ENCODE peak calls at places on chromosomes 13 and 19, in five cellular contexts. One of them, this sample, is unnamed.

GRCh38 chr19:35006342-35006998 is 6.3 kb downstream of the GRAMD1A start:
- DNase-seq in amniotic epithelial cell: peak
- DNase-seq in HuH-7: peak
- DNase-seq in cardiac fibroblast: peak
- DNase-seq in spleen: peak
- DNase-seq in this sample: no peak

GRCh38 chr13:46113596-46113995 is 8.8 kb upstream of the CPB2 start:
- DNase-seq in amniotic epithelial cell: peak
- DNase-seq in HuH-7: no peak
- DNase-seq in cardiac fibroblast: peak
- DNase-seq in spleen: no peak
- DNase-seq in this sample: no peak

GRCh38 chr19:32530773-32531172 is 50.2 kb upstream of the PDCD5 start:
- DNase-seq in amniotic epithelial cell: no peak
- DNase-seq in HuH-7: no peak
- DNase-seq in cardiac fibroblast: no peak
- DNase-seq in spleen: no peak
- DNase-seq in this sample: no peak

GRCh38 chr13:57408312-57408711 is 223.2 kb upstream of the PCDH17 start:
- DNase-seq in amniotic epithelial cell: no peak
- DNase-seq in HuH-7: no peak
- DNase-seq in cardiac fibroblast: no peak
- DNase-seq in spleen: no peak
- DNase-seq in this sample: no peak

GRCh38 chr13:113022391-113023216 is 53.6 kb downstream of the MCF2L start:
- DNase-seq in amniotic epithelial cell: no peak
- DNase-seq in HuH-7: peak
- DNase-seq in cardiac fibroblast: no peak
- DNase-seq in spleen: no peak
- DNase-seq in this sample: peak

GRCh38 chr13:101018720-101019119 is 344.1 kb upstream of the TMTC4 start:
- DNase-seq in amniotic epithelial cell: peak
- DNase-seq in HuH-7: no peak
- DNase-seq in cardiac fibroblast: peak
- DNase-seq in spleen: no peak
- DNase-seq in this sample: no peak

GRCh38 chr13:76856141-76856571 is 30.0 kb downstream of the KCTD12 start:
- DNase-seq in amniotic epithelial cell: peak
- DNase-seq in HuH-7: no peak
- DNase-seq in cardiac fibroblast: peak
- DNase-seq in spleen: no peak
- DNase-seq in this sample: no peak

GRCh38 chr13:44815507-44816074 is 173.7 kb downstream of the NUFIP1 start:
- DNase-seq in amniotic epithelial cell: peak
- DNase-seq in HuH-7: peak
- DNase-seq in cardiac fibroblast: peak
- DNase-seq in spleen: no peak
- DNase-seq in this sample: peak

GRCh38 chr19:8194528-8195275 is 14.5 kb upstream of the CERS4 start:
- DNase-seq in amniotic epithelial cell: no peak
- DNase-seq in HuH-7: no peak
- DNase-seq in cardiac fibroblast: no peak
- DNase-seq in spleen: peak
- DNase-seq in this sample: no peak

GRCh38 chr19:18065173-18065495 is 21.6 kb downstream of the IL12RB1 start:
- DNase-seq in amniotic epithelial cell: no peak
- DNase-seq in HuH-7: no peak
- DNase-seq in cardiac fibroblast: no peak
- DNase-seq in spleen: no peak
- DNase-seq in this sample: no peak

GRCh38 chr13:78168981-78169380 is 250.3 kb upstream of the EDNRB start:
- DNase-seq in amniotic epithelial cell: no peak
- DNase-seq in HuH-7: no peak
- DNase-seq in cardiac fibroblast: no peak
- DNase-seq in spleen: no peak
- DNase-seq in this sample: no peak

GRCh38 chr19:33193864-33194362 is at the start of gene LRP3:
- DNase-seq in amniotic epithelial cell: no peak
- DNase-seq in HuH-7: peak
- DNase-seq in cardiac fibroblast: peak
- DNase-seq in spleen: peak
- DNase-seq in this sample: peak

GRCh38 chr13:89695343-89696257 is 1651.9 kb upstream of the MIR17HG start:
- DNase-seq in amniotic epithelial cell: peak
- DNase-seq in HuH-7: peak
- DNase-seq in cardiac fibroblast: peak
- DNase-seq in spleen: no peak
- DNase-seq in this sample: peak

GRCh38 chr13:80341771-80342271 is 895 bp upstream of the SPRY2 start:
- DNase-seq in amniotic epithelial cell: peak
- DNase-seq in HuH-7: no peak
- DNase-seq in cardiac fibroblast: peak
- DNase-seq in spleen: peak
- DNase-seq in this sample: peak

GRCh38 chr19:7691497-7691896 is 10.4 kb downstream of the FCER2 start:
- DNase-seq in amniotic epithelial cell: no peak
- DNase-seq in HuH-7: no peak
- DNase-seq in cardiac fibroblast: no peak
- DNase-seq in spleen: no peak
- DNase-seq in this sample: no peak

GRCh38 chr13:99988469-99989375 is 7.1 kb downstream of the ZIC2 start:
- DNase-seq in amniotic epithelial cell: no peak
- DNase-seq in HuH-7: no peak
- DNase-seq in cardiac fibroblast: no peak
- DNase-seq in spleen: no peak
- DNase-seq in this sample: no peak

GRCh38 chr19:16397791-16398529 is 73.3 kb downstream of the KLF2 start:
- DNase-seq in amniotic epithelial cell: no peak
- DNase-seq in HuH-7: no peak
- DNase-seq in cardiac fibroblast: peak
- DNase-seq in spleen: peak
- DNase-seq in this sample: no peak

GRCh38 chr13:46721054-46721453 is 75.9 kb downstream of the ESD start:
- DNase-seq in amniotic epithelial cell: peak
- DNase-seq in HuH-7: no peak
- DNase-seq in cardiac fibroblast: peak
- DNase-seq in spleen: no peak
- DNase-seq in this sample: peak

GRCh38 chr19:30590596-30591229 is 218.5 kb downstream of the ZNF536 start:
- DNase-seq in amniotic epithelial cell: no peak
- DNase-seq in HuH-7: no peak
- DNase-seq in cardiac fibroblast: no peak
- DNase-seq in spleen: no peak
- DNase-seq in this sample: no peak

GRCh38 chr19:14337510-14337909 is 43.7 kb upstream of the ADGRE5 start:
- DNase-seq in amniotic epithelial cell: peak
- DNase-seq in HuH-7: no peak
- DNase-seq in cardiac fibroblast: peak
- DNase-seq in spleen: no peak
- DNase-seq in this sample: peak

GRCh38 chr13:21717817-21718216 is 46.9 kb downstream of the FGF9 start:
- DNase-seq in amniotic epithelial cell: no peak
- DNase-seq in HuH-7: no peak
- DNase-seq in cardiac fibroblast: no peak
- DNase-seq in spleen: no peak
- DNase-seq in this sample: no peak

GRCh38 chr19:42345191-42345812 is 19.9 kb downstream of the MEGF8 start:
- DNase-seq in amniotic epithelial cell: peak
- DNase-seq in HuH-7: no peak
- DNase-seq in cardiac fibroblast: peak
- DNase-seq in spleen: no peak
- DNase-seq in this sample: no peak

GRCh38 chr13:51148952-51149573 is 38.0 kb upstream of the C13orf42 start:
- DNase-seq in amniotic epithelial cell: peak
- DNase-seq in HuH-7: peak
- DNase-seq in cardiac fibroblast: peak
- DNase-seq in spleen: no peak
- DNase-seq in this sample: peak

GRCh38 chr13:113813749-113814434 is 50.0 kb downstream of the GAS6 start:
- DNase-seq in amniotic epithelial cell: peak
- DNase-seq in HuH-7: no peak
- DNase-seq in cardiac fibroblast: no peak
- DNase-seq in spleen: peak
- DNase-seq in this sample: no peak

This sample was measured in HAP-1.